ENCODE peak calls at places on chromosomes 1 and 21, in five cellular contexts. Y, F, P, L and T are unnamed samples.

GRCh38 chr1:115495603-115496002 is 146.2 kb upstream of the VANGL1 start:
- ATAC-seq in L (no peak), Y (no peak), P (no peak), F (no peak), T (no peak)

GRCh38 chr1:228517655-228518054 is 30.5 kb downstream of the RNF187 start:
- ATAC-seq in L (no peak), F (no peak), P (no peak), Y (no peak), T (no peak)

GRCh38 chr21:23245231-23245630 is 2247.0 kb downstream of the NCAM2 start:
- ATAC-seq in F (no peak), Y (no peak), L (no peak), P (no peak), T (no peak)

GRCh38 chr1:29805122-29805895 is 569.0 kb downstream of the PTPRU start:
- ATAC-seq in F (no peak), Y (no peak), P (no peak), L (no peak), T (no peak)

GRCh38 chr1:95007687-95008086 is 65.1 kb downstream of the ALG14 start:
- ATAC-seq in F (no peak), P (no peak), L (no peak), Y (no peak), T (no peak)

GRCh38 chr1:37332126-37332525 is 142.3 kb upstream of the ZC3H12A start:
- ATAC-seq in L (no peak), P (no peak), F (no peak), Y (no peak), T (no peak)

GRCh38 chr21:33396966-33397365 is 6.2 kb upstream of the IFNGR2 start:
- ATAC-seq in P (no peak), F (no peak), L (no peak), Y (no peak), T (peak; percentile 65)

GRCh38 chr21:45603481-45603880 is 40.0 kb upstream of the PCBP3 start:
- ATAC-seq in F (no peak), L (no peak), P (no peak), Y (no peak), T (no peak)

GRCh38 chr1:1758692-1759455 is 19.4 kb downstream of the NADK start:
- ATAC-seq in F (peak; percentile 94), P (peak; percentile 78), Y (peak; percentile 34), L (peak; percentile 57), T (peak; percentile 75)

GRCh38 chr1:39272027-39272790 is 67.7 kb downstream of the MACF1 start:
- ATAC-seq in P (no peak), L (no peak), Y (peak; percentile 90), F (peak; percentile 77), T (no peak)

GRCh38 chr1:160520999-160521398 is 2.1 kb downstream of the SLAMF6 start:
- ATAC-seq in L (no peak), F (no peak), P (peak; percentile 47), Y (no peak), T (no peak)

GRCh38 chr21:40185208-40185607 is 318.0 kb downstream of the PCP4 start:
- ATAC-seq in Y (no peak), P (no peak), F (no peak), L (no peak), T (no peak)
- H3K9me3 ChIP-seq in Y (peaks cover 94% of the 10 kb centered on the region), P (no peaks in the 10 kb centered on the region), F (no peaks in the 10 kb centered on the region), L (no peaks in the 10 kb centered on the region), T (no peaks in the 10 kb centered on the region)

DNA sequence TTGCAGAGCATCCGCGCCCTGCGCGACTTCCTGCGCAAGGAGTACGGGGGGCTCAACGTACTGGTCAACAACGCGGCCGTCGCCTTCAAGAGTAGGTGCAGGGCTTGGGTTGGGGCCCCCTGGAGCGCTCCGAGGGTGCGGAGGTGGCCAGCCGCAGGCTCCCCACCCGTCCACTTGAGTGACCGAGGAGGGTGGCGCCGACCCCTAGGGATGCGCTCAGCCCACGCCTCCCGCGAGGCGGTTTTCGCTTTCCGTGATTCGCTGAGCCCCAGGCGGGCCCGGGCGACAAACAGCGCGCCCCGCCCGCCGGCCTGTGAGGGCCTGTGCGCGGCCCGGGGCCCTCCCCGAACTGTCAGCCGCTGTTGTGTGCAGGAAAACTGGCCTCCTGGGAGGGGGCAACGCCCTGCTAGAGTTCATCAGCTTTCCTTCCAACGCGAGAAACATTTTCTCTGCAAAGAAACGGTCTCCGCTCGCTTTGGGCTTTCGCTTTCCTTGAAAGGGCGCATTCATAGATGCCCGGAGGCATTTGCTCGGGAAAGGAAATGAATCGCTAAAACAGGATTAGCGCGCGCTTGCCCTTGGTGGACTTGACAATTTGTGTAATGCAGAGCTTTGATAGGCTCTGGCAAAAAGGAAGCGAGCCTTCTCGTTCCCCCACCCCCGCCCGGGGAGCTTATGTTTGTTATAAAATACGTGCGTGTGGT is 664 bp downstream of the CBR3 start:
- ATAC-seq in P (peak; percentile 75), Y (peak; percentile 78), F (peak; percentile 69), L (peak; percentile 78), T (peak; percentile 92)
- TF ChIP-seq POLR2A in P (no peak), Y (no peak), F (peak; percentile 2), L (no peak), T (peak; percentile 84)

DNA sequence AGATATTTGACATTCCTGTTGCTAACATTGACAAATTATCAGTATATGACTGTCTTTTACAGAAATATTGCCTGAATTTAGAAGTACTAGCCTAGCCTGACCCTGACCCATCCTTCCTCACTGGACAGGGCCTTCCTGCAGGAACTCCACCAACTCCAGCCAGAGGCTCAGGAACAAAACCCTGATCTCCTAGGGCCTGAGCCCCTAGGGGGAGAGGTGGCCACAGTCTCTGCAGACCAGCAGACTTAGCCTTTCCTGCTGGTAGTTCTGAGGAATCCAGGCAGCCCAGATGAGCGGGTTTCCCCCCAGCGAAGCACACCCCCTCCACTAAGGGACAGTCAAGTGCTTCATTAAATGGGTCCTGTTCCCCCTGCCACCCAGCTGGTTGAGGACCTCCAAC is 44.3 kb upstream of the LRIF1 start:
- ATAC-seq in Y (no peak), L (no peak), P (no peak), F (no peak), T (no peak)
- H3K9me3 ChIP-seq in Y (peaks cover 6% of the 10 kb centered on the region), L (no peaks in the 10 kb centered on the region), P (no peaks in the 10 kb centered on the region), F (no peaks in the 10 kb centered on the region), T (no peaks in the 10 kb centered on the region)

DNA sequence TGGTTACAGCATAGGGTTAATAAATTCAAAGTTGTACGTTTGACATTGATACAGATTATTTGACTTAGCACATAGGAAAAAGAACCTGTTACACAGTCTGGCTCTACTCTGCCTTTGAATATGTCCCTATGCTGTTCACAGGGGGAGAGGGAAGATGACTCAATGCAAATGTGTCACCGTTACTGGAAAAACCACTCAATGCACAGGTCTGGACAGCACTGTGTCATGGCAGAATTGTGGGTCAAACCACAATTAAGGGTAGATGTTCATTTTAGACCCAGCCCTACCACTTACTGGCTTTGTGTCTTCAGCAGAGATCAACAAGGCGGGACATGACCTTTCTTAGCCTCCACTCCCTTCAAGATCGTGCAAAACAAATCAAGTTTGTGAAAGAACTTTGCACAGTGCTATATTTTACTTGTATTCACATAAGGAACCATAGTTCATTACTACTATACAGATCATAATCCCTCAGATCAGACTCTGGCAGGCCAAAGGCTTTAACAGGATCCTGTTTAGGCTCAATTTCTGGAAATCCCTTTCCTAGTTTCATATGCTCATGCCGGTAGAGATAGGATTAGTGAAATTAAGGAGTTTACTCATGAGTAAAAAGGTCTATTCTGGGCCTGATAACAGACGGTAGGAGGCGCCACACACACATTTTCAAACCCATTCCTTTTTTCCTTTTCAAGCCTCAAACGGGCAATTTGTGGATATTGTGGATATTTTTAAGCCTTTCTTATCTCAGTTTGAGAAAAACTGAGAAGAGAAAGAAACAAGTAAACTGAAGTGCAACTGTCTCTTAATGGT is 22.0 kb downstream of the EIF2D start:
- ATAC-seq in F (no peak), P (no peak), L (no peak), Y (no peak), T (no peak)
- TF ChIP-seq POLR2A in F (no peak), P (no peak), L (no peak), Y (no peak), T (no peak)

GRCh38 chr1:84719477-84720274 is 29.4 kb upstream of the SSX2IP start:
- ATAC-seq in Y (peak; percentile 60), L (no peak), P (no peak), F (peak; percentile 53), T (peak; percentile 58)
- H3K9me3 ChIP-seq in Y (no peaks in the 10 kb centered on the region), L (no peaks in the 10 kb centered on the region), P (no peaks in the 10 kb centered on the region), F (no peaks in the 10 kb centered on the region), T (no peaks in the 10 kb centered on the region)

DNA sequence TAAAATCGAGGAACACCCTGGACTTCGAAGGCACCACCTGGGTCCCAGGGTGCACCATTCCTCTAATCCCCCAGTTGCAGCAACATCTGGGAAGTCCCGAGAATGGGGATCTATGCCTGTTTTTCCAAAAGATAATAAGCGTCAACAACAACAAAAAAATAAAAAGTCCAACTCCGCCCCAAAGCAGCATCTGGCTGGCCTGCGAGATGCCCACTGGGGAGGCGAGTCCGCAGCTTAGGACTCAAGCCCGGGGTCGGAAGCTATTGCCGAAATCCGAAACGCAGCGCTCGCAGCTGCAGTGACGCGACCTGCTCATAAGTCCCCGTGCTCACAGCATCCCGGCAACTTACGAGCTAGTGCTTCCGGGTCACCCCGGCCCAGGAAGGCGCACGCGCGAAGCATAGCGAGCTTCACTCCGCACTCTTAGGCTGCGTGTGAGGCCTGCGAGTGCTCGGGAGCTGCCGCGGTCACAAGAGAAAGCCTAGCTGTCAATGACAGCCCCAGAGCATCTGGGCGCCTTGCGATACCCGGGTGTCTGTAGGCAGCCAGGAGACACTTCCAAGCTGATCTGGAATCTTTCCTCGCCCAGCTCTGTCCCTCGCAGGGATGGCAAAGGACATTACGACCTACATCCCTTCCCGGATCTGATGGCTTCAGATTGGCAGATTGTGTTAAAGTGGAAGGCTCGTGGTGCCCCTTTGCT is 9.9 kb upstream of the LTN1 start:
- ATAC-seq in F (peak; percentile 100), P (peak; percentile 100), Y (peak; percentile 100), L (peak; percentile 100), T (peak; percentile 100)
- TF ChIP-seq POLR2A in F (peak; percentile 89), P (peak; percentile 98), Y (peak; percentile 96), L (no peak), T (peak; percentile 98)